ENCODE peak calls at places on chromosomes 11 and 22, in nine cellular contexts. S is cardiac fibroblast; T is AG08395; P is ovary; W is astrocyte of the spinal cord; U is activated T-helper 2 cell treated with anti-CD3 and anti-CD28 coated beads, Interferon-gamma antibody, Interleukin-2, Interleukin-4, amounts not matched to agents 10 μg/mL and 5 μg/mL and 100 μg/mL, durations not matched to agents 14 hours and 24 hours and 36 hours; H is ELR; L is A172; D is NCI-H774. Y is an unnamed sample.
A peak's percentile ranks its signal among the peaks of the same experiment; 100 is the strongest.

GRCh38 chr11:87767615-87768014 is 407.6 kb downstream of the RAB38 start:
- DNase-seq in P (no peak), H (no peak), L (no peak), D (no peak), T (no peak), U (no peak), S (no peak), W (no peak), Y (no peak)

GRCh38 chr11:93585758-93586157 is 42.6 kb upstream of the SMCO4 start:
- DNase-seq in W (peak; percentile 62), L (peak; percentile 7), T (peak; percentile 83), S (peak; percentile 55), U (no peak), H (peak; percentile 41), P (no peak), D (peak; percentile 33), Y (no peak)

GRCh38 chr22:46652081-46652929 is 32.1 kb downstream of the GRAMD4 start:
- DNase-seq in L (no peak), U (no peak), S (peak; percentile 44), P (peak; percentile 58), T (no peak), D (no peak), H (no peak), W (peak; percentile 64), Y (no peak)

GRCh38 chr11:122633219-122633829 is 22.2 kb upstream of the UBASH3B start:
- DNase-seq in S (peak; percentile 86), W (peak; percentile 72), D (no peak), L (peak; percentile 34), T (peak; percentile 77), H (peak; percentile 81), P (no peak), U (no peak), Y (peak; percentile 76)

GRCh38 chr11:31799036-31799793 is 11.9 kb downstream of the PAX6 start:
- DNase-seq in L (no peak), U (no peak), W (no peak), T (no peak), S (no peak), H (no peak), P (no peak), D (no peak), Y (no peak)

GRCh38 chr11:47415949-47416472 is 7.6 kb downstream of the SLC39A13 start:
- DNase-seq in S (peak; percentile 95), D (no peak), H (peak; percentile 95), P (peak; percentile 87), W (peak; percentile 94), T (peak; percentile 97), L (peak; percentile 97), U (no peak), Y (peak; percentile 96)

GRCh38 chr22:36937319-36938027 is 24.0 kb downstream of the CSF2RB start:
- DNase-seq in H (no peak), U (no peak), T (no peak), S (no peak), D (no peak), P (no peak), W (no peak), L (no peak), Y (no peak)

GRCh38 chr11:2210366-2211112 is 38.9 kb upstream of the TH start:
- DNase-seq in P (peak; percentile 6), L (no peak), S (no peak), H (no peak), W (no peak), T (no peak), D (no peak), U (no peak), Y (no peak)

GRCh38 chr11:57566035-57566504 is 1.4 kb downstream of the UBE2L6 start:
- DNase-seq in D (no peak), U (peak; percentile 28), S (peak; percentile 48), W (peak; percentile 64), L (peak; percentile 48), H (peak; percentile 61), T (peak; percentile 51), P (no peak), Y (no peak)